ENCODE peak calls at places on chromosomes 6 and 20, in nine cellular contexts. W, C, H, N, B, Q, G, P and R are unnamed samples.

GRCh38 chr6:63802606-63803206 is 167.1 kb downstream of the PHF3 start:
- DNase-seq in W (no peak), C (no peak), H (no peak), N (no peak), B (no peak), Q (no peak), G (peak), P (peak), R (peak)

GRCh38 chr20:43904195-43904594 is 10.5 kb upstream of the TOX2 start:
- DNase-seq in W (no peak), C (peak), H (no peak), N (no peak), B (peak), Q (no peak), G (no peak), P (peak), R (no peak)

GRCh38 chr20:19251958-19252669 is 39.7 kb downstream of the SLC24A3 start:
- DNase-seq in W (no peak), C (no peak), H (no peak), N (no peak), B (no peak), Q (no peak), G (no peak), P (no peak), R (no peak)

GRCh38 chr6:43990275-43990626 is 137.0 kb downstream of the MRPL14 start:
- DNase-seq in W (no peak), C (no peak), H (no peak), N (peak), B (no peak), Q (no peak), G (no peak), P (no peak), R (peak)

GRCh38 chr6:134034951-134035822 is 17.2 kb downstream of the SLC2A12 start:
- DNase-seq in W (no peak), C (no peak), H (no peak), N (no peak), B (no peak), Q (no peak), G (peak), P (no peak), R (peak)

GRCh38 chr6:32972353-32973143 is 4.2 kb downstream of the BRD2 start:
- DNase-seq in W (peak), C (no peak), H (peak), N (no peak), B (no peak), Q (no peak), G (no peak), P (peak), R (peak)

GRCh38 chr20:57826731-57827287 is 117.0 kb upstream of the PMEPA1 start:
- DNase-seq in W (no peak), C (no peak), H (no peak), N (no peak), B (no peak), Q (no peak), G (no peak), P (no peak), R (no peak)

GRCh38 chr20:49567421-49568256 is at the start of gene PTGIS:
- DNase-seq in W (peak), C (peak), H (peak), N (no peak), B (peak), Q (no peak), G (no peak), P (peak), R (peak)

GRCh38 chr6:117050301-117050700 is 173.3 kb downstream of the RFX6 start:
- DNase-seq in W (no peak), C (no peak), H (no peak), N (no peak), B (no peak), Q (no peak), G (no peak), P (no peak), R (no peak)

GRCh38 chr6:87139236-87139635 is 16.1 kb upstream of the ZNF292 start:
- DNase-seq in W (peak), C (peak), H (no peak), N (peak), B (peak), Q (no peak), G (peak), P (peak), R (peak)

GRCh38 chr6:106885659-106886058 is 88.9 kb downstream of the CD24 start:
- DNase-seq in W (no peak), C (no peak), H (no peak), N (no peak), B (peak), Q (no peak), G (no peak), P (peak), R (peak)

GRCh38 chr6:62390413-62390812 is 104.4 kb upstream of the KHDRBS2 start:
- DNase-seq in W (no peak), C (no peak), H (no peak), N (no peak), B (no peak), Q (no peak), G (no peak), P (no peak), R (peak)

GRCh38 chr6:109118337-109118736 is 23.0 kb downstream of the CEP57L1 start:
- DNase-seq in W (no peak), C (no peak), H (no peak), N (no peak), B (no peak), Q (no peak), G (no peak), P (no peak), R (peak)

GRCh38 chr6:93420163-93420806 is 926 bp upstream of the EPHA7 start:
- DNase-seq in W (no peak), C (no peak), H (no peak), N (no peak), B (no peak), Q (no peak), G (no peak), P (peak), R (peak)